ENCODE peak calls at places on chromosomes 3 and 15, in eight cellular contexts. S is left cardiac atrium; Z is tibial artery; W is CD8-positive, alpha-beta T cell; Y is NB4; I is posterior vena cava; E is iPS DF 19.7; X is NCI-H524. G is an unnamed sample.

GRCh38 chr3:43542328-43543043 is 79.3 kb downstream of the ANO10 start:
- DNase-seq in S (no peak), Z (no peak), W (no peak), Y (no peak), I (no peak), E (no peak), X (no peak), G (no peak)

GRCh38 chr3:107251819-107252218 is 125.4 kb upstream of the CCDC54 start:
- DNase-seq in S (no peak), Z (no peak), W (no peak), Y (no peak), I (no peak), E (no peak), X (peak), G (no peak)

GRCh38 chr3:127238602-127239001 is 45.7 kb downstream of the PRR23E start:
- DNase-seq in S (no peak), Z (no peak), W (no peak), Y (no peak), I (no peak), E (no peak), X (no peak), G (no peak)

GRCh38 chr15:37253877-37254276 is 153.5 kb upstream of the MEIS2 start:
- DNase-seq in S (no peak), Z (no peak), W (no peak), Y (no peak), I (no peak), E (no peak), X (no peak), G (no peak)

GRCh38 chr15:88878720-88879184 is 16.6 kb downstream of the HAPLN3 start:
- DNase-seq in S (no peak), Z (no peak), W (peak), Y (peak), I (no peak), E (no peak), X (peak), G (peak)

GRCh38 chr3:69422751-69423150 is 36.9 kb upstream of the FRMD4B start:
- DNase-seq in S (no peak), Z (no peak), W (no peak), Y (no peak), I (no peak), E (no peak), X (no peak), G (no peak)

GRCh38 chr3:195551381-195551978 is 8.4 kb upstream of the PPP1R2 start:
- DNase-seq in S (peak), Z (peak), W (no peak), Y (no peak), I (no peak), E (no peak), X (no peak), G (no peak)

GRCh38 chr3:1190576-1190975 is 97.8 kb downstream of the CNTN6 start:
- DNase-seq in S (no peak), Z (no peak), W (no peak), Y (no peak), I (no peak), E (no peak), X (no peak), G (no peak)

GRCh38 chr15:65766422-65767263 is 25.4 kb downstream of the DENND4A start:
- DNase-seq in S (no peak), Z (no peak), W (no peak), Y (no peak), I (no peak), E (no peak), X (no peak), G (no peak)

GRCh38 chr3:140186421-140186920 is 251.5 kb downstream of the CLSTN2 start:
- DNase-seq in S (peak), Z (no peak), W (no peak), Y (no peak), I (no peak), E (no peak), X (peak), G (no peak)

GRCh38 chr3:79651536-79652065 is 116.2 kb downstream of the ROBO1 start:
- DNase-seq in S (no peak), Z (no peak), W (no peak), Y (no peak), I (no peak), E (no peak), X (no peak), G (no peak)

GRCh38 chr3:65596511-65597224 is 442.1 kb downstream of the MAGI1 start:
- DNase-seq in S (no peak), Z (no peak), W (no peak), Y (no peak), I (no peak), E (no peak), X (peak), G (no peak)

GRCh38 chr3:22988566-22988965 is 214.6 kb upstream of the UBE2E2 start:
- DNase-seq in S (peak), Z (no peak), W (no peak), Y (no peak), I (no peak), E (no peak), X (no peak), G (no peak)

GRCh38 chr3:25584011-25584789 is 80.5 kb downstream of the TOP2B start:
- DNase-seq in S (no peak), Z (no peak), W (no peak), Y (no peak), I (no peak), E (no peak), X (no peak), G (no peak)

GRCh38 chr3:13879102-13879945 is 547 bp downstream of the WNT7A start:
- DNase-seq in S (no peak), Z (no peak), W (peak), Y (no peak), I (peak), E (no peak), X (no peak), G (no peak)

GRCh38 chr15:71458089-71458660 is 342.9 kb downstream of the THSD4 start:
- DNase-seq in S (no peak), Z (no peak), W (no peak), Y (no peak), I (no peak), E (no peak), X (no peak), G (no peak)

GRCh38 chr3:156633335-156633734 is 41.1 kb upstream of the TIPARP start:
- DNase-seq in S (peak), Z (peak), W (no peak), Y (no peak), I (peak), E (no peak), X (no peak), G (no peak)

GRCh38 chr15:91291673-91292072 is 191.6 kb downstream of the SV2B start:
- DNase-seq in S (no peak), Z (no peak), W (no peak), Y (peak), I (no peak), E (no peak), X (peak), G (no peak)

GRCh38 chr3:61730058-61730457 is 168.7 kb downstream of the PTPRG start:
- DNase-seq in S (no peak), Z (no peak), W (no peak), Y (no peak), I (no peak), E (no peak), X (peak), G (no peak)

GRCh38 chr3:143644370-143645089 is 203.7 kb downstream of the SLC9A9 start:
- DNase-seq in S (peak), Z (no peak), W (peak), Y (peak), I (no peak), E (peak), X (peak), G (no peak)

GRCh38 chr3:18946524-18946923 is 201.8 kb upstream of the KCNH8 start:
- DNase-seq in S (no peak), Z (no peak), W (no peak), Y (peak), I (no peak), E (peak), X (peak), G (no peak)

GRCh38 chr15:25058080-25058785 is 103.4 kb downstream of the SNRPN start:
- DNase-seq in S (no peak), Z (no peak), W (no peak), Y (no peak), I (peak), E (no peak), X (no peak), G (no peak)

G was measured in T-helper 1 cell.